ENCODE peak calls at places on chromosomes 11 and 22, in nine cellular contexts. Q is esophagus squamous epithelium; B is CD8-positive, alpha-beta T cell; P is IMR-90; H is CD4-positive, alpha-beta memory T cell; Z is tibial nerve; K is CD4-positive, CD25-positive, alpha-beta regulatory T cell; T is uterus; F is neural progenitor cell. I is an unnamed sample. For H3K36me3, the result is how much of the 10 kb centered on the place peaks cover.

GRCh38 chr22:48780597-48781277 is 1046.9 kb downstream of the BRD1 start:
- DNase-seq in Q (no peak), B (no peak), P (no peak), H (no peak), Z (no peak), K (no peak), T (no peak), F (no peak), I (no peak)

GRCh38 chr22:29872145-29872893 is 10.7 kb upstream of the MTMR3 start:
- DNase-seq in Q (no peak), B (no peak), P (no peak), H (no peak), Z (no peak), K (no peak), T (no peak), F (no peak), I (no peak)

GRCh38 chr11:46202149-46202548 is 75.3 kb upstream of the CREB3L1 start:
- DNase-seq in Q (no peak), B (no peak), P (no peak), H (no peak), Z (no peak), K (no peak), T (no peak), F (peak), I (no peak)

GRCh38 chr11:125371451-125371935 is 124.6 kb downstream of the FEZ1 start:
- DNase-seq in Q (no peak), B (no peak), P (no peak), H (no peak), Z (no peak), K (no peak), T (no peak), F (peak), I (no peak)

GRCh38 chr11:63768232-63769043 is at the start of gene ZFTA:
- DNase-seq in Q (no peak), B (peak), P (peak), H (peak), Z (no peak), K (peak), T (peak), F (peak), I (peak)

GRCh38 chr11:113474362-113475159 is 637 bp downstream of the DRD2 start:
- DNase-seq in Q (no peak), B (peak), P (peak), H (peak), Z (peak), K (peak), T (peak), F (peak), I (peak)

GRCh38 chr11:15649371-15650104 is 534.8 kb downstream of the INSC start:
- DNase-seq in Q (no peak), B (no peak), P (peak), H (no peak), Z (no peak), K (no peak), T (no peak), F (no peak), I (no peak)

GRCh38 chr11:81963018-81963417 is 770.6 kb downstream of the FAM181B start:
- DNase-seq in Q (no peak), B (no peak), P (no peak), H (no peak), Z (no peak), K (no peak), T (no peak), F (no peak), I (no peak)

GRCh38 chr11:114219559-114220349 is 76.4 kb upstream of the NNMT start:
- DNase-seq in Q (no peak), B (no peak), P (peak), H (no peak), Z (no peak), K (no peak), T (no peak), F (peak), I (no peak)

GRCh38 chr22:28397324-28397723 is 282.3 kb downstream of the TTC28 start:
- DNase-seq in Q (no peak), B (no peak), P (no peak), H (no peak), Z (no peak), K (no peak), T (no peak), F (no peak), I (no peak)

GRCh38 chr11:130528301-130528651 is 79.8 kb downstream of the ADAMTS15 start:
- DNase-seq in Q (no peak), B (no peak), P (peak), H (no peak), Z (no peak), K (no peak), T (no peak), F (no peak), I (no peak)

GRCh38 chr11:3080104-3080503 is 22.9 kb upstream of the CARS1 start:
- DNase-seq in Q (no peak), B (no peak), P (peak), H (no peak), Z (no peak), K (no peak), T (no peak), F (no peak), I (no peak)

GRCh38 chr22:36417281-36417686 is 29.5 kb upstream of the MYH9 start:
- DNase-seq in Q (no peak), B (no peak), P (peak), H (no peak), Z (no peak), K (no peak), T (no peak), F (no peak), I (peak)

GRCh38 chr22:17773606-17774205 is 563 bp downstream of the BID start:
- DNase-seq in Q (no peak), B (peak), P (peak), H (peak), Z (no peak), K (peak), T (peak), F (peak), I (peak)

GRCh38 chr11:35183526-35183925 is 44.6 kb downstream of the CD44 start:
- DNase-seq in Q (no peak), B (no peak), P (no peak), H (no peak), Z (no peak), K (no peak), T (no peak), F (no peak), I (no peak)

GRCh38 chr11:35182317-35182939 is 43.5 kb downstream of the CD44 start:
- DNase-seq in Q (no peak), B (no peak), P (no peak), H (no peak), Z (no peak), K (no peak), T (no peak), F (no peak), I (no peak)

GRCh38 chr11:35187996-35188395 is 49.0 kb downstream of the CD44 start:
- DNase-seq in Q (no peak), B (no peak), P (no peak), H (no peak), Z (no peak), K (no peak), T (no peak), F (no peak), I (no peak)

GRCh38 chr11:35180311-35181233 is 41.6 kb downstream of the CD44 start:
- DNase-seq in Q (no peak), B (no peak), P (peak), H (no peak), Z (no peak), K (no peak), T (no peak), F (peak), I (no peak)

DNA sequence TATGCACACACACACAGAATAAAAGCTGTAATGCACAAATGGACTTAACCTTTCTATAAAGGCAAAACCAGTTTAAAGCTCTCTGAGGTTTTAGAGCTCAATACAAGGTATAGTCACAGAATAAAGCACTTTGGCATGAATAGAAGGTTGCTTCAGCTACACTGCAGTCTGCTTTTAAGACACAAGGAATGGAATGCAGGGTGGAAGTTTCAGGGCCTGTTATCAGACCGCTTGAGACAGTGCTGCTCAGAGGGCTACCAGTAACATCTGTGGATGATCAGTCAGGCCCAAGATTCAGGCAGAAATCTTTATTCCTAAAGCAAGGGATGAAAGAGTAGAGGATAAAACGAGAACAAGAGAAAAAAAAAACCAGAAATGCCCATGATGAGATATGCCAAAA is 46.7 kb downstream of the CD44 start:
- DNase-seq in Q (no peak), B (no peak), P (peak), H (no peak), Z (no peak), K (no peak), T (no peak), F (peak), I (no peak)
- H3K36me3 ChIP-seq in Q (under half), B (half or more), P (half or more), H (half or more), Z (under half), K (half or more), T (under half), F (under half), I (half or more)

GRCh38 chr22:32864596-32864995 is 63.1 kb downstream of the TIMP3 start:
- DNase-seq in Q (no peak), B (no peak), P (no peak), H (no peak), Z (no peak), K (no peak), T (no peak), F (no peak), I (no peak)

GRCh38 chr22:32870474-32870873 is 69.0 kb downstream of the TIMP3 start:
- DNase-seq in Q (no peak), B (no peak), P (no peak), H (no peak), Z (no peak), K (no peak), T (no peak), F (no peak), I (no peak)

GRCh38 chr22:32864041-32864440 is 62.5 kb downstream of the TIMP3 start:
- DNase-seq in Q (no peak), B (no peak), P (no peak), H (no peak), Z (no peak), K (no peak), T (no peak), F (no peak), I (no peak)

GRCh38 chr22:32866953-32867352 is 65.4 kb downstream of the TIMP3 start:
- DNase-seq in Q (no peak), B (no peak), P (no peak), H (no peak), Z (no peak), K (no peak), T (no peak), F (no peak), I (no peak)

DNA sequence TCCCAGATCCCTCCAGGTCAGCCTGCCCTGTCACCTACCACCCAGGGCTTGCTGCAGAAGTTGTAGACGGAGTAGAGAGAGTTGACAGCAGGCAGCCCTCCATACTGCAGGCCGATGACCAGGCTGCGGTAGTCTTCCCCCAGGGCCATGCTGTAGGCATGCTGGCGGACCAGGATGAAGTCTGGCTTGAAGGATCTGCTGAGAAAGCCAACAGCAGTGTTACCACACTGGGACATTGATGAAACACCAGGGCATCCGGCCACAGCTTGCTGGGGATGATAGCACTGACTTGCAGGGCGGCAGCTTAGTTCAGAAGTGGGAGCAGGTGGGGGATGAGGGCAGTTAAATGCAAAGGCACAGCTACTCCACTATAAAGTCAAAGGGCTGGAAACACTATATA is 67.4 kb downstream of the TIMP3 start:
- DNase-seq in Q (no peak), B (no peak), P (no peak), H (no peak), Z (no peak), K (no peak), T (no peak), F (no peak), I (no peak)
- H3K36me3 ChIP-seq in Q (under half), B (under half), P (under half), H (under half), Z (under half), K (under half), T (under half), F (under half), I (under half)

GRCh38 chr11:70378506-70379134 is 19.7 kb upstream of the CTTN start:
- DNase-seq in Q (no peak), B (no peak), P (no peak), H (no peak), Z (no peak), K (no peak), T (no peak), F (no peak), I (no peak)
- H3K36me3 ChIP-seq in Q (under half), B (under half), P (under half), H (under half), Z (under half), K (half or more), T (under half), F (under half), I (half or more)

GRCh38 chr11:5226732-5227327 is at the start of gene HBB:
- DNase-seq in Q (no peak), B (no peak), P (no peak), H (no peak), Z (no peak), K (no peak), T (no peak), F (no peak), I (no peak)
- H3K36me3 ChIP-seq in Q (under half), B (under half), P (under half), H (under half), Z (under half), K (under half), T (under half), F (under half), I (under half)

GRCh38 chr22:40423246-40423753 is 52.9 kb downstream of the SGSM3 start:
- DNase-seq in Q (no peak), B (no peak), P (no peak), H (no peak), Z (no peak), K (no peak), T (no peak), F (no peak), I (peak)
- H3K36me3 ChIP-seq in Q (half or more), B (half or more), P (half or more), H (half or more), Z (under half), K (half or more), T (under half), F (under half), I (half or more)

I was measured in lower lobe of right lung.